ENCODE peak calls at places on chromosomes 5 and 9, in four cellular contexts. Y is HepG2, Z is A549, P is heart left ventricle. H is an unnamed sample.

GRCh38 chr5:127040779-127041520 is 10.6 kb upstream of the MARCHF3 start:
- ATAC-seq in Y (no peak), Z (peak; percentile 19), P (peak; percentile 61), H (no peak)

GRCh38 chr5:16459451-16459850 is 6.1 kb downstream of the ZNF622 start:
- ATAC-seq in Y (no peak), Z (no peak), P (peak; percentile 76), H (no peak)

GRCh38 chr9:107243757-107244156 is 39.3 kb upstream of the RAD23B start:
- ATAC-seq in Y (peak; percentile 74), Z (peak; percentile 19), P (no peak), H (no peak)

GRCh38 chr5:54643679-54644078 is 126.1 kb downstream of the SNX18 start:
- ATAC-seq in Y (no peak), Z (no peak), P (no peak), H (no peak)

GRCh38 chr5:134524826-134525686 is at the start of gene JADE2:
- ATAC-seq in Y (peak; percentile 43), Z (peak; percentile 33), P (peak; percentile 47), H (peak; percentile 13)

GRCh38 chr5:75023368-75024159 is 28.8 kb downstream of the GCNT4 start:
- ATAC-seq in Y (no peak), Z (no peak), P (no peak), H (no peak)

GRCh38 chr5:14406554-14406849 is 175.1 kb upstream of the OTULINL start:
- ATAC-seq in Y (no peak), Z (no peak), P (peak; percentile 40), H (no peak)

GRCh38 chr5:109803854-109804253 is 114.1 kb downstream of the MAN2A1 start:
- ATAC-seq in Y (peak; percentile 68), Z (no peak), P (no peak), H (no peak)

GRCh38 chr9:8750639-8751041 is 951.1 kb upstream of the DMAC1 start:
- ATAC-seq in Y (no peak), Z (no peak), P (peak; percentile 36), H (no peak)

GRCh38 chr5:134043793-134044525 is 39.2 kb upstream of the VDAC1 start:
- ATAC-seq in Y (no peak), Z (no peak), P (no peak), H (no peak)

DNA sequence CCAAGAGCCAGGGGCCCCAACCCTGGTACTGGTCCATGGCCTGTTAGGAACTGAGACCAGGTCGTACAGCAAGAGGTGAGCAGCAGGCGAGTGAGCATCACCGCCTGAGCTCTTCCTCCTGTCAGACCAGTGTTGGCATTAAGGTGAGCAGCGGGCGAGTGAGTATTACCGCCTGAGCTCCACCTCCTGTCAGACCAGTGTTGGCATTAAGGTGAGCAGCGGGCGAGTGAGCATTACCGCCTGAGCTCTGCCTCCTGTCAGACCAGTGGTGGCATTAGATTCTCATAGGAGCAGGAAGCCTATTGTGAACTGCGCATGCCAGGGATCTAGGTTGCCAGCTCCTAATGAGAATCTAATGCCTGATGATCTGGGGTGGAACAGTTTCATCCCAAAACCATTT is 31.0 kb upstream of the UBE2QL1 start:
- ATAC-seq in Y (no peak), Z (no peak), P (no peak), H (no peak)
- TF ChIP-seq POLR2A in Y (no peak), Z (no peak), P (no peak), H (no peak)

GRCh38 chr9:136534396-136534795 is 11.5 kb downstream of the NOTCH1 start:
- ATAC-seq in Y (no peak), Z (no peak), P (no peak), H (no peak)
- TF ChIP-seq POLR2A in Y (no peak), Z (no peak), P (no peak), H (no peak)

DNA sequence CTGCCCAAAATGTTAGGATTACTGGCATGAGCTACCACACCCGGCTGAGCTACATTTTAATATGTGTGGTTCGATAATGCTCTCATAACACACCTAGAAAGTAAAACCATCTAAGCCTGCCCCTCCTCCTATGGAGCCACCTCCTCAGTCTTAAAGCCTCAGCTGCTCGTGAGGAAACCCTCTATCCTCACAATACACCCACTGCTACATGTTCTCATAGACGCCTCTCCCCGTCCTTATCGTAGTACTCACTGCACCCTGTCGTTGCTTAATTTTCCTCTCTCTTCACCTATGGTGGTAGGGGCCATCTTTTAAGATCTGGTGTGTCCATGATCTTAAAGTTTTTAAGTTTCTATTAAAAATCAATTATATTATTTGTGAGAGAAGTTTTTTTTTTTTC is 72.9 kb downstream of the RCL1 start:
- ATAC-seq in Y (no peak), Z (no peak), P (no peak), H (no peak)
- TF ChIP-seq POLR2A in Y (no peak), Z (no peak), P (no peak), H (no peak)

GRCh38 chr9:95047452-95048224 is 269.9 kb downstream of the FANCC start:
- ATAC-seq in Y (peak; percentile 10), Z (no peak), P (no peak), H (no peak)

GRCh38 chr9:95049761-95050160 is 267.7 kb downstream of the FANCC start:
- ATAC-seq in Y (no peak), Z (no peak), P (no peak), H (no peak)

GRCh38 chr9:95044731-95045508 is 272.6 kb downstream of the FANCC start:
- ATAC-seq in Y (no peak), Z (peak; percentile 83), P (peak; percentile 60), H (peak; percentile 30)

GRCh38 chr9:95045751-95046150 is 271.8 kb downstream of the FANCC start:
- ATAC-seq in Y (no peak), Z (peak; percentile 38), P (no peak), H (no peak)

DNA sequence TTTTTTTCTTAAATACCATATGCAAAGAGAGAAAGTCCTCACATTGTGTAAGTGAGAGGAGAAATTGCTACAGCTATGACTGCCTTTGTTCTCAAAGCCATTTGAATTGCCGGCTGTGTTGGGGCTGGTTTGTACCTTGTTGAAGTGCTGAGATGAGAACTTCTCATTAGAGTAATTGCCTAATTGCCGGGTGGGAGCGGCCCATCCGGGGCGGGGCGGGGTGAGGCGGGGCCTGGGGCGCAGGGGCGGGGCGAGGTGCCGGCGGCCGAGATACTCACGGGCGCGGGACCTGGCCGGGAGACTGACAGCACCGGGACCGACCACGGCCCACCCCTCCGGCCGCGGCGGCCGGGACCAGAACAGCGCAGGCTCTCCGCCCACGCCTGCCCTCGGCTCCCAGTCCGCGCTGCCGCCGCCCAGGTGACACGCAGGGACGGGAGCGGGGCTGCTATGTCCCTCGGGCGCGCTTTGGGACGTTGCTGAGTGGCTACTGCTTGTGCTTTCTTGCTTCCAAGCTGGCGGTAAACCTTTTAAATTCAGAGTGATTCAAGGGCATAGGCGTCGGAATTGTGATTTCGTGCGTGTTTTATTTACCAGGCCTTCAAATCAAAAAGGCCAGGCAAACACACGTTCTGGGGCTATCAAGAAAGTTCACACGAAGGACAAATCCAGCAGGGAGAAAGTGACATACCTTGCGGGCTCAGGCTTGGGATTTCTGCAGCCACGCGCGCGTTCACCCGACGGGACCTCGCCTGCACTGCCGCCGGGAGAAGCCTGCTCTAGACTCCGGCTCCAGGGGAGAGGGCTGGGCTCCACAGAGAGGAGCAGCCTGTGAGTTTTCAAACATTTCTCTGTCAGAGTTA is 269.1 kb downstream of the FANCC start:
- ATAC-seq in Y (peak; percentile 91), Z (peak; percentile 47), P (peak; percentile 78), H (peak; percentile 83)
- TF ChIP-seq POLR2A in Y (peak; percentile 35), Z (peak; percentile 53), P (peak; percentile 28), H (peak; percentile 28)

GRCh38 chr9:129174102-129174723 is 3.8 kb downstream of the IER5L start:
- ATAC-seq in Y (peak; percentile 42), Z (peak; percentile 16), P (peak; percentile 60), H (peak; percentile 49)
- TF ChIP-seq POLR2A in Y (no peak), Z (no peak), P (peak; percentile 35), H (peak; percentile 30)

DNA sequence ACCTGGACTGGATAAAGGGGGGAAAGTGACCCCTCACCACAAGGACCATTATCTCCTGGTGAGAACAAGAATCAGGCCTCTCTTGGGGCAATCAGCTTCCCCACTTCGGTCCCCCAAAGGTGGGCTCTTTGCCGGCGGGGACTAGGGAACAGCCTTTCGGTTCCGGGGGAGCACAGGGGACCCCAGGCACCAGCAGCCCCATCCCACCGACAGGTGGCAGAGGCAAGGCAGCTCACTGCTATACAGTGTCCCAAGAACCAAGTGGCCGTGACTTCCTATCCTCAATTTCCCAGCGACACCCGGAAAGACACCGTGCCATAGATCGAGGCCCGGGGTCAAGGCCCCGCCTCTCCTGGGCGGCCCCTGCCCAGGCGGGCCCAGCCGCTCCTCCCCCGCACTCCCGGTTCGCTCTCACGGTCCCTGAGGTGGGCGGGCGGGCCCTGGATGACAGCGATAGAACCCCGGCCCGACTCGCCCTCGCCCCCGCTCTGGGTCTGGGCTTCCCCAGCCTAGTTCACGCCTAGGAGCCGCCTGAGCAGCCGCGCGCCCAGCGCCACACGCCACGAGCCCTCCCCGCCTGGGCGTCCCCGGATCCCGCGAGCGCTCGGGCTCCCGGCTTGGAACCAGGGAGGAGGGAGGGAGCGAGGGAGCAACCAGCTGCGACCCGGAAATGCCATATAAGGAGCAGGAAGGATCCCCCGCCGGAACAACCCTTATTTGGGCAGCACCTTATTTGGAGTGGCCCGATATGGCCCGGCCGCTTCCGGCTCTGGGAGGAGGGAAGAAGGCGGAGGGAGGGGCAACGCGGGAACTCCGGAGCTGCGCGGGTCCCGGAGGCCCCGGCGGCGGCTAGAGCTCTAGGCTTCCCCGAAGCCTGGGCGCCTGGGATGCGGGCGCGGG is 641 bp upstream of the EGR1 start:
- ATAC-seq in Y (peak; percentile 75), Z (peak; percentile 60), P (peak; percentile 86), H (peak; percentile 85)
- TF ChIP-seq POLR2A in Y (peak; percentile 65), Z (peak; percentile 59), P (peak; percentile 35), H (peak; percentile 59)

DNA sequence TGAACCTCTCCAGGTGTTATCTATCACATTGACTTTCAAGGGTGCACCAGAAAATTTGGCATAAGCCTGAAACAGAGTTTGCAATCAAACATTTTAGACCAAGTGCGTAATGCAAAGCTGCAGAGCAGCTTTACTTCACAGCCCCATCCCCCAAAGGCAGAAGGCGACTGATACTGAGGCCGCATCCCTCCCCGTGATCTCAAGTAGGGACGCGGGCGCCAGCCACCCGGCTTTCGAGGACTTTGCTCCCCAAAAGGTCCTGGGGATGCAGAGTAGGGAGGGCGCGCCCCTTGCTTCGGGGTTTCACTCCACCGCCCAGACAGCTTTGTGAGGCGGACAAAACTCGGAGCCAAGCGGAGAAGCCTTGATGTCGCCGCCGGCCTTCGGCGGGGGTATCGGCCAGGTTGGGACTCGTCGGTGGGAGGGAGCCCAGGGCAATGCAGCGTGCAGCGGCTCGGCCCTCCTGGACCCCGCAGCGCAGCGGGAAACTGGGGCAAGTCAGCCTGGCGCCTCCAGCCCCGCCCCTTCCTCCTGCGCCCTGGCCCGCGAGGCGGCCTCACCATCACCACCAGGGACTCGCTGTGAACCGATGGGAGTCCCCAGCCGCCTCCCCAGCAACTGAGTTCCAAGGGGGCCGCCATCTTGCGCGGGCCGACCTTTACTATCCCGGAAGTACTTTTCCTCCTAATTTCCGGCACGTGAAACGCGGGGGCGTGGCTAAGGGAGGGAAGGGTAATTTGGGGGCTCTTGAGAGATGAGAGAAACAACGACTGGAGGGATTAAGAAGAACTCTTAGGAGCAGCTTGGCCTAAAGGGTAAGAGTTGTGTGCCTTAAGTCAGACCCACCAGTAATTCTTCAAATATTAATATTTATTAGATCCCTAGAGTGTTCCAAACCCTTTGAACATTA is at the start of gene MTX3:
- ATAC-seq in Y (peak; percentile 99), Z (peak; percentile 99), P (peak; percentile 98), H (peak; percentile 89)
- TF ChIP-seq POLR2A in Y (peak; percentile 75), Z (peak; percentile 68), P (no peak), H (peak; percentile 36)